ENCODE peak calls at places on chromosomes 16 and 17, in ten cellular contexts. U is psoas muscle; D is heart right ventricle; M is CD8-positive, alpha-beta T cell; K is esophagus muscularis mucosa; R is cardiac muscle cell; E is lower lobe of right lung; P is ascending aorta; X is breast epithelium; H is mammary epithelial cell. S is an unnamed sample. For H3K36me3, the result is how much of the 10 kb centered on the place peaks cover.

GRCh38 chr17:67689534-67690177 is 28.1 kb upstream of the NOL11 start:
- DNase-seq in U (no peak), D (peak), M (peak), K (no peak), R (peak), E (no peak), P (peak), X (no peak), H (peak), S (no peak)

GRCh38 chr17:47699536-47699840 is 5.5 kb downstream of the TBKBP1 start:
- DNase-seq in U (no peak), D (no peak), M (no peak), K (no peak), R (no peak), E (no peak), P (no peak), X (no peak), H (no peak), S (no peak)

GRCh38 chr17:35906559-35907265 is 23.9 kb downstream of the RDM1 start:
- DNase-seq in U (no peak), D (no peak), M (no peak), K (no peak), R (no peak), E (no peak), P (no peak), X (no peak), H (no peak), S (no peak)

GRCh38 chr17:27407916-27408846 is 48.1 kb upstream of the KSR1 start:
- DNase-seq in U (no peak), D (no peak), M (no peak), K (no peak), R (peak), E (no peak), P (no peak), X (no peak), H (peak), S (no peak)

GRCh38 chr16:30615358-30616076 is 5.3 kb upstream of the ZNF689 start:
- DNase-seq in U (no peak), D (peak), M (peak), K (no peak), R (peak), E (peak), P (no peak), X (peak), H (no peak), S (peak)

GRCh38 chr17:70558821-70559220 is 389.5 kb downstream of the KCNJ2 start:
- DNase-seq in U (no peak), D (no peak), M (no peak), K (no peak), R (no peak), E (no peak), P (no peak), X (no peak), H (no peak), S (no peak)

GRCh38 chr17:81329927-81330883 is 35.1 kb upstream of the SLC38A10 start:
- DNase-seq in U (no peak), D (no peak), M (no peak), K (no peak), R (no peak), E (no peak), P (no peak), X (no peak), H (no peak), S (no peak)

GRCh38 chr16:55294947-55295346 is 29.1 kb upstream of the IRX6 start:
- DNase-seq in U (peak), D (peak), M (no peak), K (no peak), R (peak), E (no peak), P (no peak), X (no peak), H (peak), S (no peak)

GRCh38 chr17:51813166-51813783 is 345.2 kb downstream of the CA10 start:
- DNase-seq in U (no peak), D (no peak), M (no peak), K (peak), R (no peak), E (no peak), P (no peak), X (no peak), H (no peak), S (no peak)

GRCh38 chr17:66684256-66684655 is 150.7 kb upstream of the CACNG5 start:
- DNase-seq in U (no peak), D (no peak), M (no peak), K (no peak), R (no peak), E (no peak), P (no peak), X (no peak), H (no peak), S (no peak)

GRCh38 chr16:69166221-69166833 is 20.6 kb upstream of the SNTB2 start:
- DNase-seq in U (no peak), D (no peak), M (no peak), K (no peak), R (peak), E (no peak), P (no peak), X (no peak), H (peak), S (peak)
- H3K36me3 ChIP-seq in U (under half), D (under half), M (under half), K (under half), R (under half), E (half or more), P (under half), X (under half), H (under half), S (half or more)

GRCh38 chr17:63975541-63976092 is 2.9 kb upstream of the SCN4A start:
- DNase-seq in U (no peak), D (no peak), M (no peak), K (no peak), R (no peak), E (no peak), P (no peak), X (no peak), H (no peak), S (no peak)
- H3K36me3 ChIP-seq in U (under half), D (under half), M (under half), K (under half), R (under half), E (under half), P (under half), X (under half), H (under half), S (under half)

DNA sequence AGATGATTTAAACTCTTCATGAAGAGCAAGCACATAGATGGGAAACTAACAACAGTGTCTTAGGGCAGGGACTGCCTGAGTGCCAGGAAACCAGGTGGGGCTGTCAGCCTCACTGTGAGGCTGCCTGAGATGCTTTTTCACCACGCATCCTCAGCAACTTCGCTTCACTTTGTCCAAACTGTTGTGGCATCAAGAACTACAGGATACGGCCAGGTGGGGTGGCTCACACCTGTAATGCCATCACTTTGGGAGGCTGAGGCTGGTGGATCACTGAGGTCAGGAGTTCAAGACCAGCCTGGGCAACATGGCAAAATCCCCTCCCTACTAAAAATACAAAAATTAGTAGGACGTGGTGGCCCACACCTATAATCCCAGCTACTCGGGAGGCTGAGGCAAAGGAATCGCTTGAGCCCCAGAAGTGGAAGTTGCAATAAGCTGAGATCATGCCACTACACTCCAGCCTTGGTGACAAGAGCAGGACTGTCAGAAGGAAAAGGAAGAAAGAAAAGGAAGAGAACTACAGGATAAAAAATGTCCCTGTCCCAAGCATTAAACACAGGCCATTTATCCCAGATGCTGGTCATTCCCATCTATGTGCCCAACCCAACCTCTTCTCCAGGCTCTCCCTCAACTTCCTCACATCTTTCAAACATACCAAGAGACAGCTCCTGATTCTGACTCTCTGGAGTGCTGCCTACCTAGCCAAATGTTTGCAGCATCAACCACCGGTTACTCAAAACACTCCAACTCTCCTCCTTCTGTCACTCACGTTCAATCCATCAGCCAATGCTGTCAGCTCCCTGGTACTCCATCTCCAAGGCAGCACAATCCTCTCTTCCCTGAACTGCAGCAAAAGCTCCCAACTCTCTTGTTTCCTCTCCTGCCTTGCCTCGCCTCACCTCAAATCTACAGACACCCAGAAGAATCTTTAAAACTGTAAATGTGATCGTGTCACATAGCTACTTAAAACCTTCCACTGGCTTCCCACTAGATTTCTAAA is 1.6 kb downstream of the EIF4A3 start:
- DNase-seq in U (no peak), D (no peak), M (no peak), K (no peak), R (no peak), E (no peak), P (no peak), X (no peak), H (peak), S (no peak)
- H3K36me3 ChIP-seq in U (under half), D (under half), M (under half), K (under half), R (under half), E (under half), P (under half), X (under half), H (under half), S (under half)

GRCh38 chr17:1095853-1096675 is 83.7 kb downstream of the ABR start:
- DNase-seq in U (no peak), D (no peak), M (no peak), K (no peak), R (no peak), E (peak), P (no peak), X (no peak), H (no peak), S (peak)
- H3K36me3 ChIP-seq in U (under half), D (under half), M (under half), K (under half), R (under half), E (under half), P (half or more), X (under half), H (under half), S (under half)

DNA sequence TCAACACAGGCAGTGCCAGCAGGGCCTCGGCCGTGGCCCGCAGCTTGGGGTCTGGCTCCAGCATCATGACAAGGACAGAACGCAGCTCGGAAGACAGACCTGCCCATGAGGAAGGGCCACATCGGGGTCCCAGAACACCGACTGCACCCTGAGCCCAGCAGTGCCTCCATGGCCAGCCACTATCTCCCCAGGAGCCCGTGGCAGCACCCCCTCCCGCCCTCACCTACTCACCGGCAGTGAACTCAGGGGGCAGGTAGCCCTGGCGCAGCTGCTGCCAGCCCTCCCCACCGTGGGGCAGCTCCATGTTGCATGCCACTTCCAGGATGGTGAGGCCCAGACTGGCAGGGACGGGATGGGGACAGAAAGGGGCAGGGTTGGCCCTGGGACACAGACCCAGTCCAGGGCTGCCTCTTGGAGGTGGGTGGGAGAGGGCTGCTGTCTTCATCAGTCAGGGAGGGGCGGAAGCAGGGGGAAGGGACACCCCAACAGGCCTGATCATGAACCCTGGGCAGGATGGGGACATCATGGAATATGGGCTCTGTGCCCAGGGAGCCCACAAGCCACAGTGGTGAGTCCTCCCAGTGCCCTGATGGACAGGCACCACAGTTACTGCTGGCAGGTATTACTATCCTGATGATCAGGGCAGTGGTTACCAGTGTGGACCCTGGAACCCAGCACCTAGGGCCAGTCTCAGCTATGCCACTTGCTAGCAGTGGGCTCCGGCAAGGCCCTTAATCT is 5.3 kb downstream of the PAQR4 start:
- DNase-seq in U (no peak), D (no peak), M (no peak), K (no peak), R (no peak), E (no peak), P (no peak), X (no peak), H (peak), S (no peak)
- H3K36me3 ChIP-seq in U (under half), D (under half), M (under half), K (under half), R (under half), E (under half), P (under half), X (under half), H (under half), S (under half)

GRCh38 chr16:89146211-89147005 is 25.1 kb upstream of the CDH15 start:
- DNase-seq in U (peak), D (no peak), M (no peak), K (no peak), R (no peak), E (peak), P (no peak), X (no peak), H (no peak), S (peak)
- H3K36me3 ChIP-seq in U (under half), D (under half), M (under half), K (under half), R (under half), E (half or more), P (half or more), X (under half), H (under half), S (half or more)

GRCh38 chr17:49871211-49871610 is 23.3 kb upstream of the TAC4 start:
- DNase-seq in U (no peak), D (no peak), M (no peak), K (no peak), R (no peak), E (no peak), P (no peak), X (no peak), H (peak), S (no peak)
- H3K36me3 ChIP-seq in U (under half), D (under half), M (under half), K (under half), R (under half), E (under half), P (under half), X (under half), H (under half), S (under half)

S was measured in spleen.